ENCODE peak calls at places on chromosome 2, in ten cellular contexts. N is dermis microvascular lymphatic vessel endothelial cell; S is ACHN; D is M059J; E is GF-D8; Q is EL; I is skeletal muscle cell; B is epithelial cell of esophagus; J is activated CD4-positive, alpha-beta T cell treated with anti-CD3 and anti-CD28 coated beads for 48 hours; O is RCC 7860. H is an unnamed sample.
A peak's percentile ranks its signal among the peaks of the same experiment; 100 is the strongest.

GRCh38 chr2:64403426-64403825 is 50.5 kb upstream of the LGALSL start:
- DNase-seq in N (no peak), S (no peak), D (no peak), E (no peak), Q (no peak), I (no peak), B (no peak), J (no peak), O (no peak), H (no peak)

GRCh38 chr2:54879037-54879436 is 155.6 kb downstream of the EML6 start:
- DNase-seq in N (no peak), S (no peak), D (no peak), E (no peak), Q (no peak), I (no peak), B (no peak), J (no peak), O (no peak), H (no peak)

GRCh38 chr2:234558642-234559041 is 61.8 kb upstream of the ARL4C start:
- DNase-seq in N (no peak), S (no peak), D (peak; percentile 54), E (no peak), Q (no peak), I (no peak), B (no peak), J (no peak), O (no peak), H (no peak)

GRCh38 chr2:46329803-46330775 is 32.9 kb downstream of the EPAS1 start:
- DNase-seq in N (no peak), S (peak; percentile 92), D (peak; percentile 87), E (no peak), Q (peak; percentile 92), I (peak; percentile 89), B (peak; percentile 95), J (no peak), O (peak; percentile 89), H (no peak)

GRCh38 chr2:115162454-115163293 is 720.2 kb downstream of the DPP10 start:
- DNase-seq in N (no peak), S (no peak), D (no peak), E (no peak), Q (no peak), I (no peak), B (no peak), J (no peak), O (no peak), H (no peak)

GRCh38 chr2:118845005-118845842 is 2.2 kb downstream of the EN1 start:
- DNase-seq in N (no peak), S (no peak), D (no peak), E (no peak), Q (no peak), I (no peak), B (no peak), J (no peak), O (no peak), H (no peak)

GRCh38 chr2:225064928-225065327 is 22.7 kb upstream of the DOCK10 start:
- DNase-seq in N (no peak), S (no peak), D (no peak), E (no peak), Q (no peak), I (no peak), B (no peak), J (no peak), O (no peak), H (no peak)

GRCh38 chr2:72803151-72803550 is 22.7 kb downstream of the EXOC6B start:
- DNase-seq in N (no peak), S (no peak), D (peak; percentile 71), E (no peak), Q (no peak), I (no peak), B (no peak), J (no peak), O (no peak), H (no peak)

GRCh38 chr2:155727097-155727906 is 605.2 kb downstream of the NR4A2 start:
- DNase-seq in N (no peak), S (no peak), D (no peak), E (no peak), Q (no peak), I (no peak), B (no peak), J (no peak), O (no peak), H (no peak)

GRCh38 chr2:65344689-65345088 is 87.7 kb downstream of the SPRED2 start:
- DNase-seq in N (no peak), S (no peak), D (no peak), E (no peak), Q (no peak), I (no peak), B (no peak), J (no peak), O (no peak), H (no peak)

GRCh38 chr2:102235491-102235890 is 48.7 kb downstream of the IL1RL2 start:
- DNase-seq in N (no peak), S (peak; percentile 29), D (peak; percentile 18), E (no peak), Q (peak; percentile 40), I (no peak), B (peak; percentile 36), J (peak; percentile 46), O (no peak), H (peak; percentile 27)